ENCODE peak calls at places on chromosome 11, in eight cellular contexts. S, G, Z, A, B, I, H and O are unnamed samples.

GRCh38 chr11:11975201-11976092 is 33.0 kb downstream of the DKK3 start:
- DNase-seq in S (no peak), G (no peak), Z (no peak), A (no peak), B (no peak), I (peak), H (no peak), O (no peak)

GRCh38 chr11:88050247-88050646 is 125.0 kb downstream of the RAB38 start:
- DNase-seq in S (no peak), G (no peak), Z (no peak), A (no peak), B (no peak), I (no peak), H (no peak), O (no peak)

GRCh38 chr11:97460091-97460490 is 1070.3 kb downstream of the JRKL start:
- DNase-seq in S (no peak), G (no peak), Z (no peak), A (no peak), B (no peak), I (no peak), H (no peak), O (no peak)

GRCh38 chr11:67252831-67253239 is 13.4 kb upstream of the GRK2 start:
- DNase-seq in S (no peak), G (peak), Z (no peak), A (no peak), B (no peak), I (peak), H (peak), O (no peak)

GRCh38 chr11:76161261-76161961 is 44.9 kb downstream of the WNT11 start:
- DNase-seq in S (no peak), G (peak), Z (no peak), A (no peak), B (no peak), I (peak), H (no peak), O (no peak)

GRCh38 chr11:117232911-117233409 is 489 bp downstream of the RNF214 start:
- DNase-seq in S (no peak), G (no peak), Z (no peak), A (peak), B (no peak), I (peak), H (no peak), O (no peak)

GRCh38 chr11:96426356-96427103 is 36.7 kb downstream of the JRKL start:
- DNase-seq in S (no peak), G (peak), Z (no peak), A (no peak), B (no peak), I (peak), H (peak), O (peak)

GRCh38 chr11:976431-977160 is 50.9 kb downstream of the AP2A2 start:
- DNase-seq in S (no peak), G (peak), Z (no peak), A (no peak), B (no peak), I (no peak), H (no peak), O (peak)